ENCODE peak calls at places on chromosomes 12 and 14, in seven cellular contexts. W is PC-3; O is activated CD4-positive, alpha-beta T cell treated with anti-CD3 and anti-CD28 coated beads for 1 hour; A is stimulated activated naive CD8-positive, alpha-beta T cell treated with anti-CD3 and anti-CD28 coated beads, Interleukin-15, Interleukin-2, amounts not matched to agents 100 U/mL and 50 U/mL, for 24 hours; R is neural progenitor cell; H is anterior cingulate cortex; C is NCI-H524. Z is an unnamed sample.

GRCh38 chr12:7190268-7191055 is 976 bp downstream of the PEX5 start:
- DNase-seq in W (no peak), H (peak; percentile 17), C (peak; percentile 36), O (no peak), R (peak; percentile 63), A (peak; percentile 19), Z (peak; percentile 7)

GRCh38 chr14:71438684-71439083 is 493.5 kb upstream of the RGS6 start:
- DNase-seq in A (no peak), R (no peak), W (peak; percentile 9), O (no peak), H (peak; percentile 52), C (peak; percentile 18), Z (no peak)

GRCh38 chr12:113802966-113803828 is 162.9 kb downstream of the RBM19 start:
- DNase-seq in H (no peak), O (no peak), W (no peak), R (no peak), C (no peak), A (no peak), Z (no peak)

GRCh38 chr12:32419520-32419960 is 20.2 kb downstream of the FGD4 start:
- DNase-seq in C (no peak), A (no peak), W (no peak), H (no peak), R (no peak), O (no peak), Z (no peak)

GRCh38 chr12:25690996-25691864 is 138.1 kb upstream of the LMNTD1 start:
- DNase-seq in W (no peak), H (no peak), C (no peak), R (no peak), O (no peak), A (no peak), Z (no peak)

GRCh38 chr14:69818760-69819191 is 21.7 kb upstream of the SLC10A1 start:
- DNase-seq in R (peak; percentile 84), H (no peak), W (peak; percentile 95), C (peak; percentile 97), A (peak; percentile 60), O (no peak), Z (no peak)

GRCh38 chr14:46580941-46581671 is 70.5 kb downstream of the RPL10L start:
- DNase-seq in H (no peak), R (peak; percentile 76), W (peak; percentile 58), A (peak; percentile 4), O (no peak), C (peak; percentile 72), Z (no peak)

GRCh38 chr14:92649934-92650545 is 98.4 kb downstream of the LGMN start:
- DNase-seq in O (no peak), W (peak; percentile 72), A (no peak), R (no peak), C (no peak), H (no peak), Z (peak; percentile 60)

GRCh38 chr14:104981699-104982541 is 3.7 kb upstream of the CLBA1 start:
- DNase-seq in H (no peak), R (no peak), O (no peak), A (no peak), C (no peak), W (no peak), Z (no peak)

GRCh38 chr12:44603701-44604100 is 272.4 kb downstream of the NELL2 start:
- DNase-seq in W (no peak), A (no peak), R (peak; percentile 79), C (peak; percentile 49), O (no peak), H (no peak), Z (no peak)

GRCh38 chr12:115114140-115114539 is 430.2 kb upstream of the TBX3 start:
- DNase-seq in H (no peak), R (no peak), A (no peak), C (no peak), W (no peak), O (no peak), Z (no peak)

GRCh38 chr12:19761465-19761864 is 322.2 kb downstream of the AEBP2 start:
- DNase-seq in O (no peak), H (no peak), C (no peak), A (no peak), R (no peak), W (no peak), Z (no peak)

GRCh38 chr14:104268295-104268694 is 129.9 kb downstream of the KIF26A start:
- DNase-seq in R (no peak), W (no peak), A (no peak), H (no peak), C (no peak), O (no peak), Z (no peak)

GRCh38 chr12:121925361-121925725 is 7.0 kb downstream of the CFAP251 start:
- DNase-seq in C (no peak), A (no peak), O (no peak), R (no peak), W (no peak), H (no peak), Z (no peak)

GRCh38 chr12:111773801-111774551 is 7.2 kb downstream of the ALDH2 start:
- DNase-seq in A (no peak), H (peak; percentile 16), C (no peak), R (peak; percentile 37), O (no peak), W (no peak), Z (no peak)